ENCODE peak calls at places on chromosomes 1 and 21, in four cellular contexts. W, A, I and Y are unnamed samples.

GRCh38 chr1:202625416-202626360 is 84.6 kb downstream of the SYT2 start:
- DNase-seq in A (peak; percentile 12), W (peak; percentile 72), I (peak; percentile 44), Y (peak; percentile 31)

GRCh38 chr21:17270234-17270633 is 242.6 kb upstream of the CXADR start:
- DNase-seq in A (no peak), W (peak; percentile 20), I (no peak), Y (no peak)

GRCh38 chr1:229883504-229884200 is 183.4 kb upstream of the GALNT2 start:
- DNase-seq in A (no peak), I (no peak), W (no peak), Y (no peak)

GRCh38 chr1:93804412-93804811 is 74.6 kb downstream of the DNTTIP2 start:
- DNase-seq in W (no peak), I (no peak), A (no peak), Y (no peak)

GRCh38 chr1:92831368-92831761 is 475 bp upstream of the RPL5 start:
- DNase-seq in W (no peak), I (no peak), A (no peak), Y (no peak)

GRCh38 chr1:51926171-51926812 is 47.8 kb upstream of the NRDC start:
- DNase-seq in W (no peak), A (no peak), I (no peak), Y (no peak)

GRCh38 chr1:231723146-231723545 is 96.6 kb downstream of the DISC1 start:
- DNase-seq in A (no peak), W (no peak), I (no peak), Y (no peak)

GRCh38 chr1:232226197-232226681 is 403.7 kb downstream of the SIPA1L2 start:
- DNase-seq in I (no peak), A (no peak), W (no peak), Y (no peak)

GRCh38 chr1:26915204-26915842 is 1.5 kb upstream of the NR0B2 start:
- DNase-seq in A (no peak), I (no peak), W (peak; percentile 68), Y (no peak)

GRCh38 chr1:240241278-240241677 is 149.6 kb downstream of the FMN2 start:
- DNase-seq in A (no peak), I (no peak), W (no peak), Y (no peak)

GRCh38 chr1:46489638-46490602 is at the start of gene DMBX1:
- DNase-seq in W (no peak), A (no peak), I (no peak), Y (peak; percentile 12)

GRCh38 chr1:66210653-66211052 is 323.3 kb upstream of the SGIP1 start:
- DNase-seq in A (no peak), W (no peak), I (no peak), Y (no peak)

GRCh38 chr21:21163904-21164303 is 165.7 kb downstream of the NCAM2 start:
- DNase-seq in A (peak; percentile 18), W (no peak), I (no peak), Y (peak; percentile 7)

GRCh38 chr1:212437179-212437798 is 4.6 kb downstream of the NENF start:
- DNase-seq in I (no peak), A (no peak), W (no peak), Y (no peak)

GRCh38 chr1:40306296-40306695 is 10.8 kb downstream of the COL9A2 start:
- DNase-seq in W (no peak), A (no peak), I (no peak), Y (no peak)

GRCh38 chr1:41696381-41696780 is 211.9 kb upstream of the EDN2 start:
- DNase-seq in I (no peak), W (no peak), A (no peak), Y (no peak)

GRCh38 chr1:212228076-212228475 is 57.1 kb upstream of the PPP2R5A start:
- DNase-seq in A (no peak), I (no peak), W (no peak), Y (no peak)

GRCh38 chr1:178607718-178608408 is 95.0 kb downstream of the TEX35 start:
- DNase-seq in A (no peak), I (no peak), W (no peak), Y (no peak)

GRCh38 chr1:228161381-228161780 is 4.2 kb upstream of the IBA57 start:
- DNase-seq in W (no peak), I (no peak), A (no peak), Y (no peak)

GRCh38 chr1:57188169-57188568 is 222.4 kb upstream of the C8B start:
- DNase-seq in I (no peak), W (no peak), A (no peak), Y (no peak)

GRCh38 chr1:147492207-147492606 is 49.1 kb upstream of the BCL9 start:
- DNase-seq in W (no peak), A (no peak), I (no peak), Y (no peak)

GRCh38 chr1:211420845-211421454 is 71.0 kb downstream of the RD3 start:
- DNase-seq in I (no peak), A (no peak), W (no peak), Y (no peak)

GRCh38 chr1:85137660-85138059 is 63.2 kb downstream of the SYDE2 start:
- DNase-seq in I (no peak), W (peak; percentile 78), A (peak; percentile 29), Y (no peak)

GRCh38 chr1:12040457-12041051 is 21.3 kb downstream of the MIIP start:
- DNase-seq in I (no peak), A (no peak), W (no peak), Y (no peak)

GRCh38 chr21:42578761-42579415 is 65.2 kb downstream of the SLC37A1 start:
- DNase-seq in A (no peak), I (no peak), W (no peak), Y (no peak)

GRCh38 chr1:179195374-179195773 is 34.1 kb downstream of the ABL2 start:
- DNase-seq in I (no peak), A (no peak), W (no peak), Y (no peak)

GRCh38 chr1:114828251-114828650 is 26.4 kb upstream of the SYCP1 start:
- DNase-seq in I (no peak), W (no peak), A (no peak), Y (no peak)

GRCh38 chr1:41317356-41317755 is 43.9 kb upstream of the FOXO6 start:
- DNase-seq in W (no peak), I (no peak), A (no peak), Y (no peak)

GRCh38 chr1:5646486-5646885 is 345.7 kb downstream of the NPHP4 start:
- DNase-seq in I (no peak), W (no peak), A (no peak), Y (no peak)

GRCh38 chr1:77220687-77221463 is 1.6 kb upstream of the PIGK start:
- DNase-seq in A (no peak), W (no peak), I (no peak), Y (no peak)

GRCh38 chr21:31618696-31619430 is 40.6 kb upstream of the SOD1 start:
- DNase-seq in W (no peak), I (no peak), A (no peak), Y (no peak)

GRCh38 chr1:31273619-31274018 is 23.0 kb downstream of the SNRNP40 start:
- DNase-seq in W (no peak), I (no peak), A (no peak), Y (no peak)

GRCh38 chr1:11682799-11683198 is 1.9 kb upstream of the MAD2L2 start:
- DNase-seq in A (no peak), I (no peak), W (no peak), Y (no peak)

GRCh38 chr1:3919706-3920105 is 19.6 kb upstream of the C1orf174 start:
- DNase-seq in I (no peak), W (no peak), A (no peak), Y (no peak)